ENCODE peak calls at places on chromosome 19, in four cellular contexts. F, Z, J and A are unnamed samples.

GRCh38 chr19:16791942-16792341 is 37.3 kb upstream of the SIN3B start:
- DNase-seq in F (no peak), Z (no peak), J (no peak), A (no peak)

GRCh38 chr19:29871143-29871542 is 59.4 kb downstream of the CCNE1 start:
- DNase-seq in F (no peak), Z (no peak), J (no peak), A (no peak)

GRCh38 chr19:53010494-53010893 is 3.2 kb upstream of the ERVV-1 start:
- DNase-seq in F (no peak), Z (no peak), J (no peak), A (no peak)

GRCh38 chr19:18062043-18062442 is 24.7 kb downstream of the IL12RB1 start:
- DNase-seq in F (no peak), Z (no peak), J (no peak), A (no peak)

GRCh38 chr19:17475541-17476115 is 5.3 kb downstream of the SLC27A1 start:
- DNase-seq in F (peak), Z (no peak), J (peak), A (no peak)

GRCh38 chr19:7879102-7879770 is 5.0 kb upstream of the PRR36 start:
- DNase-seq in F (no peak), Z (no peak), J (no peak), A (no peak)

GRCh38 chr19:12112701-12113100 is 27.4 kb downstream of the ZNF20 start:
- DNase-seq in F (no peak), Z (no peak), J (peak), A (no peak)

GRCh38 chr19:2469102-2469914 is 6.6 kb upstream of the GADD45B start:
- DNase-seq in F (peak), Z (peak), J (no peak), A (no peak)

GRCh38 chr19:17149393-17150135 is 65.6 kb upstream of the USE1 start:
- DNase-seq in F (no peak), Z (no peak), J (no peak), A (no peak)

GRCh38 chr19:10339380-10339960 is at the start of gene ICAM3:
- DNase-seq in F (no peak), Z (no peak), J (no peak), A (no peak)

GRCh38 chr19:39024875-39025641 is 7.3 kb downstream of the FBXO27 start:
- DNase-seq in F (no peak), Z (peak), J (no peak), A (no peak)

GRCh38 chr19:14369399-14370168 is 11.7 kb upstream of the ADGRE5 start:
- DNase-seq in F (no peak), Z (peak), J (no peak), A (no peak)

GRCh38 chr19:38321646-38322323 is 2.1 kb downstream of the KCNK6 start:
- DNase-seq in F (no peak), Z (no peak), J (no peak), A (no peak)

GRCh38 chr19:10389863-10390262 is 9.5 kb upstream of the TYK2 start:
- DNase-seq in F (no peak), Z (peak), J (no peak), A (no peak)

GRCh38 chr19:9295411-9295849 is 14.2 kb downstream of the ZNF699 start:
- DNase-seq in F (no peak), Z (no peak), J (no peak), A (no peak)

GRCh38 chr19:50794074-50794777 is 4.0 kb downstream of the ACP4 start:
- DNase-seq in F (no peak), Z (peak), J (no peak), A (no peak)

GRCh38 chr19:40377876-40378385 is 12.1 kb downstream of the HIPK4 start:
- DNase-seq in F (no peak), Z (no peak), J (no peak), A (no peak)

GRCh38 chr19:34963531-34964406 is at the start of gene ZNF792:
- DNase-seq in F (peak), Z (peak), J (peak), A (no peak)

GRCh38 chr19:6754136-6754535 is 13.1 kb downstream of the SH2D3A start:
- DNase-seq in F (no peak), Z (no peak), J (no peak), A (no peak)

GRCh38 chr19:6754653-6755463 is 12.4 kb downstream of the SH2D3A start:
- DNase-seq in F (no peak), Z (no peak), J (no peak), A (no peak)

GRCh38 chr19:6751189-6751588 is 11.7 kb downstream of the TRIP10 start:
- DNase-seq in F (no peak), Z (no peak), J (no peak), A (no peak)

GRCh38 chr19:6752257-6753177 is 13.0 kb downstream of the TRIP10 start:
- DNase-seq in F (no peak), Z (no peak), J (peak), A (no peak)

GRCh38 chr19:6753178-6754031 is 13.8 kb downstream of the SH2D3A start:
- DNase-seq in F (peak), Z (peak), J (peak), A (peak)
- TF ChIP-seq TCF7L2 in F (peak), Z (peak), J (no peak), A (no peak)

DNA sequence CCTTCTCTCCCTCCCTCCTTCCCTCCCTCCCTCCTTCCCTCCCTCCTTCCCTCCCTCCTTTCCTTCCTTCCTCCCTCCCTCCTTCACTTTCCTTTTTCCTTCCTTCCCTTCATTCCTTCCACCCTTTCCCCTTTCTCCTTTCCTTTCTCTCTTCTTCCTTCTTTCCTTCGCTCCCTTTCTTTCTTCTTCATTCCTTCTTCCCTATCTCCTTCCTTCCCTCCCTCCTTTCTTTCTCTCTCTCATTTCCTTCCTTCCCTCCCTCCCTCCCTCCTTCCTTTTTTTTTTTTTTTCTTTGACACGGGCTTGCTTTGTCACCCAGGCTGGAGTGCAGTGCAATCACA is 105.5 kb downstream of the IER2 start:
- DNase-seq in F (no peak), Z (no peak), J (no peak), A (no peak)
- TF ChIP-seq TCF7L2 in F (no peak), Z (no peak), J (no peak), A (no peak)

DNA sequence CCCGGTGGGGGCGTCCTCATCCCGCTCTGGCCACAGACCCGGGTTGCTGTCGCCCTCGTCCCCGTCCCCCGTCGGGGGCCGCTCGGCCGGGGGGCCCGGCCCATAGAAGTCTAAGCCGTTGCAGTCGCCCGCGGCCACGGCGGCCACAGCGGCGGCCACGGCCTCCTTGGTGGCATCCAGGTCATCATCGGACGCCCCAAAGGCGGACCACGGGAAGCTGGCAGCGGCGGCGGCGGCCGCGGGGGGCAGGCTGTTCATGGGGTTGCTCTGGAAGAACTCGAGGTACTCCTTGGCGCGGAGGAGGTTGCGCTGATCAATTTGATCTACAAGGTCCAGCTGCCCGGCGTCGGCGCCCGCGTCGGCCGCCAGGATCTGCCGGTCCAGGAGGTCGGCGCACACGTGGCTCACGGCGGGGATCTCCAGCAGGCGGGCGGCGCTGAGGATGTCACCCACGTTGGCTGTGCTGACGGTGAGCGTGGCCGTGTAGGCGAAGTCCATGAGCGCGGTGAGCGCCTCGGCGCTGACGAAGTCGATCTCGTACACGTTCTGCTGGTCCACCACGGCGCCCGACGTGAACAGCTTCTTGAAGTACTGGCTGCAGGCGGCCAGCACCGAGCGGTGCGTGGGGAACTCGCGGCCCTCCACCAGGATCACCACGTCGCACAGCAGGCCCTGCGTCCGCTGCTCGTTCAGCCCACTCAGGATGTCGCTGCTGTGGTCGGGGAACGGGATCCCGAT is 12.1 kb downstream of the ZBTB7A start:
- DNase-seq in F (no peak), Z (no peak), J (no peak), A (no peak)
- TF ChIP-seq TCF7L2 in F (no peak), Z (no peak), J (no peak), A (no peak)

DNA sequence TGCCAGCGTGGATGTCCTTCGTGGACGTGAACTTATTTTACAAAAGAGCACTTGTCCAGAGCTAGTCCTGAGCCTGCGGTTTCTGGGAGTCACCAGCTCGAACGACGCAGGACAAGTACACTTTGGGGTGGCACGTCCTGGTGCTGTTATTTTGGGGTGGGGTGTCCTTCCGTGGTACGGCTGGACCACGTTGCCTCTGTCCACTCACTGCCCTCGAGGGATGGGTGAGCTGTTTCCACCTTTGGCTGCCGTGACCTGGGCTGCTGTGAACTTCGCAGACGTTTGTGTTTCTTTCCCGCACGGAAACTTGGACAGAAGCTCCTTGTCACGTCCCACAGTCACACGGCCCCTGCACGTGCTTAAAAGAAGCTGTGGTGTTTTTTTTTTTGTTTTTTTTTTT is 11.0 kb downstream of the GZMM start:
- DNase-seq in F (no peak), Z (no peak), J (no peak), A (no peak)
- TF ChIP-seq TCF7L2 in F (no peak), Z (no peak), J (no peak), A (no peak)

GRCh38 chr19:44076325-44076724 is 4.4 kb downstream of the ZNF284 start:
- DNase-seq in F (no peak), Z (no peak), J (no peak), A (no peak)

GRCh38 chr19:44071824-44072542 is at the start of gene ZNF284:
- DNase-seq in F (no peak), Z (peak), J (peak), A (no peak)

GRCh38 chr19:44069415-44069814 is 2.5 kb upstream of the ZNF284 start:
- DNase-seq in F (no peak), Z (no peak), J (no peak), A (no peak)

GRCh38 chr19:44072543-44073401 is 813 bp downstream of the ZNF284 start:
- DNase-seq in F (no peak), Z (no peak), J (no peak), A (no peak)
- TF ChIP-seq TCF7L2 in F (no peak), Z (no peak), J (no peak), A (no peak)

GRCh38 chr19:46697142-46697960 is 19.6 kb downstream of the PRKD2 start:
- DNase-seq in F (peak), Z (peak), J (no peak), A (no peak)
- TF ChIP-seq TCF7L2 in F (no peak), Z (no peak), J (no peak), A (no peak)

GRCh38 chr19:46197314-46198070 is 32.0 kb upstream of the IGFL1 start:
- DNase-seq in F (no peak), Z (no peak), J (no peak), A (no peak)
- TF ChIP-seq TCF7L2 in F (no peak), Z (no peak), J (no peak), A (no peak)

GRCh38 chr19:676343-677105 is at the start of gene FSTL3:
- DNase-seq in F (no peak), Z (peak), J (no peak), A (no peak)

GRCh38 chr19:677601-678380 is 1.6 kb downstream of the FSTL3 start:
- DNase-seq in F (no peak), Z (no peak), J (no peak), A (no peak)

GRCh38 chr19:678791-679388 is 2.7 kb downstream of the FSTL3 start:
- DNase-seq in F (no peak), Z (no peak), J (no peak), A (no peak)

GRCh38 chr19:676007-676342 is 217 bp upstream of the FSTL3 start:
- DNase-seq in F (no peak), Z (peak), J (no peak), A (no peak)

GRCh38 chr19:677201-677600 is 1.0 kb downstream of the FSTL3 start:
- DNase-seq in F (no peak), Z (no peak), J (peak), A (no peak)
- TF ChIP-seq TCF7L2 in F (no peak), Z (no peak), J (no peak), A (no peak)